ENCODE peak calls at places on chromosome 14, in seven cellular contexts. A is uterus, C is Panc1, O is tibial artery, D is lower lobe of right lung, W is lower leg skin, M is tibial nerve. V is an unnamed sample.

GRCh38 chr14:49586673-49587460 is 687 bp upstream of the RPS29 start:
- DNase-seq in W (peak; percentile 86), D (no peak), A (peak; percentile 34), C (peak; percentile 74), M (no peak), O (no peak), V (no peak)

GRCh38 chr14:85131523-85131922 is 398.4 kb upstream of the FLRT2 start:
- DNase-seq in D (no peak), M (no peak), W (no peak), A (no peak), C (no peak), O (no peak), V (no peak)

GRCh38 chr14:55746533-55746932 is 166.5 kb downstream of the KTN1 start:
- DNase-seq in W (no peak), A (no peak), M (no peak), D (no peak), C (no peak), O (no peak), V (no peak)

GRCh38 chr14:106657460-106657859 is 1131.1 kb downstream of the TMEM121 start:
- DNase-seq in A (no peak), M (no peak), C (no peak), W (no peak), D (no peak), O (no peak), V (no peak)

GRCh38 chr14:63614964-63615363 is 26.7 kb downstream of the WDR89 start:
- DNase-seq in A (no peak), C (no peak), D (no peak), W (no peak), M (no peak), O (no peak), V (no peak)

GRCh38 chr14:101503431-101504095 is 57.7 kb upstream of the DIO3 start:
- DNase-seq in D (peak; percentile 10), W (peak; percentile 78), M (peak; percentile 10), O (peak; percentile 53), A (peak; percentile 7), C (no peak), V (peak; percentile 21)

GRCh38 chr14:74616996-74617700 is 5.1 kb upstream of the LTBP2 start:
- DNase-seq in C (no peak), A (no peak), M (no peak), O (no peak), D (no peak), W (no peak), V (no peak)

GRCh38 chr14:76304536-76305473 is 71.1 kb upstream of the ESRRB start:
- DNase-seq in O (peak; percentile 20), M (no peak), C (no peak), A (no peak), D (no peak), W (peak; percentile 32), V (peak; percentile 22)

GRCh38 chr14:102095231-102095870 is 8.5 kb upstream of the HSP90AA1 start:
- DNase-seq in A (no peak), M (no peak), W (no peak), C (no peak), O (no peak), D (no peak), V (no peak)

GRCh38 chr14:90154110-90154509 is 92.3 kb downstream of the KCNK13 start:
- DNase-seq in O (no peak), W (no peak), D (no peak), A (no peak), C (no peak), M (no peak), V (no peak)

GRCh38 chr14:29220077-29220476 is 453.5 kb downstream of the FOXG1 start:
- DNase-seq in D (no peak), O (no peak), W (no peak), M (no peak), A (no peak), C (no peak), V (no peak)

GRCh38 chr14:75422169-75422568 is 5.7 kb upstream of the JDP2 start:
- DNase-seq in A (no peak), D (no peak), O (no peak), W (no peak), C (peak; percentile 58), M (no peak), V (no peak)

GRCh38 chr14:69652942-69653680 is 41.7 kb downstream of the SUSD6 start:
- DNase-seq in M (no peak), C (no peak), O (no peak), W (peak; percentile 76), D (no peak), A (no peak), V (no peak)

GRCh38 chr14:105748204-105748578 is 221.8 kb downstream of the TMEM121 start:
- DNase-seq in W (no peak), D (peak; percentile 23), M (no peak), C (no peak), A (peak; percentile 34), O (peak; percentile 63), V (no peak)

GRCh38 chr14:100879782-100880181 is 23.7 kb downstream of the RTL1 start:
- DNase-seq in C (no peak), M (no peak), O (no peak), W (no peak), A (no peak), D (peak; percentile 42), V (no peak)

DNA sequence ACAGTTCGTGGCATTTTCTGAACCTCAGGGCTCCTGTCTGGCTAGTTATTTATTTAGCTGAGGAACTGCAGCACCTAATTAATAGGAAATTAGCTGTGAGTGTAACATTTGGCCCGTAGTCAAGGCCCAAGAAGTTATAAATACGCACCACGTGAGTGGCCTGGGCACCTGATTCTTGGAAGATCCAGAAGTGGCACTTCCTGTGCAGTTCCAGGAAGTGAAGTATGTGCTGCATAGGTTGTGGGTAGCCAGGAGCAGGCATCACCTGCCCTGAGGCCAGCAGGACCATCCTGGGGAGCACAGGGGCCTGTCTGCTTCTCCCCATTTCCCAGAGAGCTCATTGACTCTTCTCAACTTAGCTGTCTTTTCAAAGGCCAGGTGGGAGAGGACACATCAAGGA is 255.6 kb downstream of the NRXN3 start:
- DNase-seq in D (peak; percentile 53), A (no peak), C (no peak), M (no peak), W (no peak), O (no peak), V (no peak)
- TF ChIP-seq CTCF in D (no peak), A (no peak), C (no peak), M (no peak), W (no peak), O (no peak), V (no peak)

DNA sequence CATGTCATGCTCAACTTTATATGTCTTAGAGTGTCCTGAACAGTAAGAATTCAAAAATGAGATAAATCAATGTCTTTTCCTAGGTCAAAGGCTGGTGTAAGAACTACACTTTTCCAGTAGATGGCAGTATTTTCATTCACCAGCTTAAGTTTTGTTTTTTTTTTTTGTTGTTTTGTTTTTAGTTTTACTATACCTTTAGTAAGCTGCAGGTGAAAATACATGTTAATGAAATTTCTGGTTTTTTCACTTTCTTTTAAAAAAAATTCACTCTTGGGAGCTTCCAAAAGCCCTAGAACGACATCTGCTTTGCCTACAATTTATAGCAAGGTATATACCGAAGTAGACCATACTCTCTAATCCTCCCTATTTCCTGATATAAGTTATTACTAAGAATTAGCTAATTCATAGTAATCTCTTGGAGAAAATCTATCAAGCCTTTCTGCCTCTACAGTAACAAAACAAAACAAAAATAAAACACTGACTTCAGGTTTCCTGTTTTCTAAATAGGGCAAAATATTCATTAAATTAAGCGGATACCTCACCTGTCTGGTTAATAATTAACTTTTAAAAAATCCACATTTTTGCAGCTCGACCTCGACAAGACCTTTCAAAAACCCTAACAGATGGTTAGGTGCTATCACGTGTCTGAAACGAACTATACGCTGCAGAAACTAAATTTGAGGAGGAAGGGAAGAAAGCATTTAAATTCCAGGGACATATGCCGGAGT is 2.7 kb upstream of the SAMD4A start:
- DNase-seq in M (no peak), W (no peak), C (no peak), O (no peak), A (no peak), D (no peak), V (no peak)
- TF ChIP-seq CTCF in M (peak; percentile 73), W (no peak), C (peak; percentile 69), O (peak; percentile 84), A (peak; percentile 78), D (peak; percentile 85), V (peak; percentile 93)

DNA sequence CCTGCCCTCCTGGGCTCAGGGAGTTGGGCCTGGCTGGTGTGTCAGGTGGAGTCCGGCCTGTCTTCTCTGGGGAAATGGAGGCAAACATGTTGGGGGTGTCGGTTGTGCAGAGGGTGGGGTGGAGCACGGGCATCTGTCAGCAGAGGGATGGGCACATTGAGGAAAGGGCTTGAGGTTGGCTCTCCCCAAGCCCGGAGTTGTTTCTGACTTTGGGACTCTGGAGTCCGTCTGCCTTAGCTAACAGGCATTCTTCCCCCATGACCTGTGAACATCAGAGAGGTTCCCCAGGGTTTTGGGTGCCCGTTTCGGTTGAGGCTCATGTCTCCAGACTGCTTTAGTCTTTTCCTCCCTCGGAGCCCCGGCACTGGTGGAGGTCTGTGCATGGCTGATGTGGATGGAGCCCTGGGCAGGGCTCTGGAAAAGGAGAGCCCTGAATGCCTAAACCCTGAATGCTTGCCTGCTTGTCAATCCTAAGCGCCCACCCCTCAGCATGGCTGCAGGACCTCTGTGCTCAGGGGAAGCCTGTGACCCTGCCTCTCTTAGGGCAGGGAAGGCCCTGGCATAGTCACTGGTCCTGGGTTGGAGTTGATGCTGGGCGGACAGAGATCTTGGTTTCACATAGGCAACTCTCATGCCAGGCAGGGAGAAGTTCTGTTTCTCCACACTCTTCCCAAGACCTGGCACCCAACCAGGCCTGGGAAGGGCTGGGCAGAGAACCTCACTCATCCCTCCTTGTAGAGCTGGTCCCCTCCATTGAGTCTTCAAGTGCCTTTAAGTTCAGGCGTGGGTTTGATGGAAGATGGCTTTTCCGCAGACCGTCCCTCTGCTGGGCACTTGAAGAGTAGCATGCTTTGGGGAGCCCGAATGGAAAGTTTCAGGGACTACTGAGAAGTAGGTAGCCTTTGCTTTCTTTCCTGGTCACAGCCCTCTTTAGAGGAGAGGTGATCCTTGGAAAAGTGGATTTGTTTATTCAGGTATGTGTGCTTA is 13.0 kb downstream of the NYNRIN start:
- DNase-seq in D (no peak), O (no peak), W (peak; percentile 84), M (no peak), A (no peak), C (no peak), V (no peak)
- TF ChIP-seq CTCF in D (peak; percentile 74), O (peak; percentile 59), W (no peak), M (peak; percentile 65), A (peak; percentile 55), C (peak; percentile 76), V (peak; percentile 73)

DNA sequence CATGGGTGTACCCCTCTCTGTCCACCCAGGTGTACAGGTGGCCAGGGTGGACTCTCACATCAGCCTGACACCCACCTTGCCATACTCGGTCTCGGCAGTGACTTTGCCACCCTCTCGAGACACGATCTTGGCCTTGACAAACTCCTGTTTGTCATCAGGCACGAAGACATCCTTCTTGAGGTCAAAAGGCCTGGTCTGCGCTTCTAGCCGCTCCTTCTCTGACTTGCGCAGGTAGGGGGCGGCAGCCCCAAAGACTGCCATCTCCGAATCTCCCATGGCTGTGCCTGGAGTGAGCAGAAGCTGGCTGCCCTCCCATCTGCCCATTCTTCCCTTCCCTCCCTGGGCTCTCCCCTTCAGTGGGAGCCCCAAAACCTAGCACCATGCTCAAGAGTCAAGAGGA is 2.0 kb downstream of the MYH7 start:
- DNase-seq in C (no peak), W (peak; percentile 76), A (no peak), D (no peak), O (peak; percentile 33), M (no peak), V (no peak)
- TF ChIP-seq CTCF in C (no peak), W (no peak), A (no peak), D (no peak), O (no peak), M (no peak), V (no peak)

V was measured in mesothelial cell of epicardium.